ENCODE peak calls at places on chromosomes 5 and 9, in five cellular contexts. I is HCT116, L is colonic mucosa, C is BJ, F is stomach. Z is an unnamed sample. For H3K27me3, the result is how much of the 10 kb centered on the place peaks cover.

GRCh38 chr5:41921166-41921565 is 3.9 kb upstream of the FBXO4 start:
- DNase-seq in I (no peak), F (no peak), L (no peak), C (no peak), Z (no peak)

GRCh38 chr5:1062761-1063568 is 48.9 kb downstream of the SLC12A7 start:
- DNase-seq in F (no peak), L (no peak), I (no peak), C (no peak), Z (no peak)

GRCh38 chr9:124040186-124040920 is 28.8 kb downstream of the LHX2 start:
- DNase-seq in C (no peak), L (no peak), F (no peak), I (no peak), Z (peak)

GRCh38 chr5:136020001-136020382 is 8.8 kb upstream of the TGFBI start:
- DNase-seq in I (no peak), F (no peak), L (no peak), C (no peak), Z (no peak)

GRCh38 chr9:128442150-128442549 is 13.7 kb upstream of the ODF2 start:
- DNase-seq in F (no peak), I (no peak), L (no peak), C (no peak), Z (no peak)

GRCh38 chr5:103119067-103119764 is 722 bp downstream of the GIN1 start:
- DNase-seq in C (no peak), L (no peak), F (no peak), I (no peak), Z (peak)

GRCh38 chr5:128436825-128437224 is 101.2 kb downstream of the FBN2 start:
- DNase-seq in C (peak), L (no peak), I (peak), F (no peak), Z (peak)

GRCh38 chr5:136769093-136769492 is 403.7 kb upstream of the TRPC7 start:
- DNase-seq in C (no peak), I (no peak), L (no peak), F (no peak), Z (no peak)

GRCh38 chr5:20470997-20471396 is 483.0 kb upstream of the CDH18 start:
- DNase-seq in C (no peak), L (no peak), F (no peak), I (no peak), Z (no peak)

GRCh38 chr5:43255704-43256103 is 57.5 kb downstream of the HMGCS1 start:
- DNase-seq in I (no peak), C (no peak), L (no peak), F (no peak), Z (no peak)

GRCh38 chr9:79581794-79582193 is 10.0 kb downstream of the TLE4 start:
- DNase-seq in C (peak), L (no peak), F (no peak), I (no peak), Z (peak)

GRCh38 chr5:10678236-10678635 is 82.8 kb downstream of the DAP start:
- DNase-seq in I (no peak), L (no peak), C (no peak), F (no peak), Z (no peak)

GRCh38 chr9:6630502-6631206 is 14.9 kb downstream of the GLDC start:
- DNase-seq in L (peak), C (no peak), I (no peak), F (no peak), Z (no peak)
- TF ChIP-seq CTCF in L (no peak), C (no peak), I (no peak), F (no peak), Z (no peak)

DNA sequence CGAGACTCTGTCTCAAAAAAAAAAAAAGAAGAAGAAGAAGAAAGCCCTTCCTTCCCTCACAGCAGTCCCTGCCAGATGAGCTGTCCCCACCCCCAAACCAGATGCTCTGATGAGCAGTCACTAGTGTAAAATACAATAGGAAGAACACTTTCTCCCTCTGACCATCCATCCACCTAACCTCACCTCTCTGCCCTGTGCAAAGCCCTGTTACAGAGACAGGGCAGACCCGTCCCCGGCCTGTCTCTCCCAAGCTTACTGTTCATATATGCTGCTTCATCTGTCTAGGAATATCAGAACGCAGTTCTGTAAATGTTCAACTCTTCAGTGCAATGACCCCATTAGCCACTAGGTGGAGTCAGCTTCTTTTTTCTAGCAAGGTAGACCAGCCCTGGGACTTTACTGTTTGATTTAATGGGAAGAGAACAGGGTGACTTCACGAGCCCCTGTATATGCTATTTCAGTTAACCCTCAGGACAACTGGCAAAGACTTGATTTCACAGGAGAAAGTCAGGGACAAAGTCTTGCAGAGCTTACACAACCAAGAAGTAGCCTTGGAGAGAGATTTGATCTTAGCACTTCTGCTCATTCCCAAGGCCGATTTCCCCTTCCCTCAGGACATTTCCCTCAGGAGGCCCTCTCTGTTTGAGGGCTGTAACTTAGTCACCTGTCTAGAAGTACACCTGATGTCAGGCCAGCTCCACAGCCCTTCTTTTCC is 14.9 kb upstream of the FGFR4 start:
- DNase-seq in I (peak), C (peak), L (peak), F (peak), Z (peak)
- H3K4me3 ChIP-seq in I (no peak), C (peak), L (no peak), F (no peak), Z (no peak)

GRCh38 chr9:97848237-97848581 is 4.8 kb upstream of the FOXE1 start:
- DNase-seq in L (no peak), C (no peak), F (no peak), I (no peak), Z (no peak)
- H3K27me3 ChIP-seq in L (half or more), C (half or more), F (half or more), I (under half), Z (half or more)

GRCh38 chr5:61674403-61674802 is 342.3 kb downstream of the ZSWIM6 start:
- DNase-seq in L (peak), C (no peak), I (no peak), F (no peak), Z (no peak)

GRCh38 chr5:61673007-61673735 is 341.1 kb downstream of the ZSWIM6 start:
- DNase-seq in I (peak), F (peak), C (no peak), L (peak), Z (peak)

GRCh38 chr5:61677220-61677619 is 345.2 kb downstream of the ZSWIM6 start:
- DNase-seq in F (no peak), I (no peak), C (no peak), L (no peak), Z (no peak)

GRCh38 chr5:61678966-61679365 is 346.9 kb downstream of the ZSWIM6 start:
- DNase-seq in C (no peak), L (peak), F (no peak), I (peak), Z (no peak)

DNA sequence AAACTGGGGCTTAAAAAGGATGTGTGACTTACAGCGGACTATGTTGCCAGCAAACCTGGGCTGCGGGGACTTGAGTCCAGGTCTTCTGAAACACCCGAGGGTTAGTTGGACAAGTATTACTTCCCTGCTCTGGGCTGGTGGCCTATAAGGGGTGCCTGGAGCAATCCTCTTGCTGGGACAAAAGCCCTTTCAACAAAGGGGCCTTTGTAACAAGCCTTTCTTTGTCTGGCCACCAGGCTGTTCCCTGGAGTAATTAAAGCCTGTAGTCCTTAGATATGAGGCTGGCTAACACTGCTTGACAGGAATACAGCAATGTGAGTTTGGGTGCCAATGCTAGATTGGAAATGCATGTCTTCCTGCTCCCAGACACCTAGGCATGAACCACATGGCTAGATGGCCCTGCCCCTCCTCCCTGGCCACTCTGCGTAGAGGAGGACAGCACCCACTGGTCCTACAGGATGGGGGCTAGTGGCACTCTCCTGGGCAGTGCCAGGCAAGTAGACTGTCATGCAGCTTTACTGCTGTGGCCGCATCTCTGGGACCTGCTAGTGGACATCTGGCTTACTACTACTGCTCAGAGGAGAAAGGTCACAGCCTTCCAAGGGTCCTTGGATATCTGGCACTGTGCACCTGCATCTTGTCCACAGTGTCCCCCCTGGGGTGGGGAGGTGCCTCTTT is 343.1 kb downstream of the ZSWIM6 start:
- DNase-seq in I (peak), L (peak), C (no peak), F (no peak), Z (no peak)
- TF ChIP-seq CTCF in I (peak), L (no peak), C (no peak), F (no peak), Z (no peak)

GRCh38 chr5:35364350-35364749 is 134.1 kb upstream of the PRLR start:
- DNase-seq in F (no peak), C (no peak), L (no peak), I (no peak), Z (no peak)
- H3K4me3 ChIP-seq in F (no peak), C (no peak), L (no peak), I (no peak), Z (no peak)

Z was measured in bronchial epithelial cell.